ENCODE peak calls at places on chromosome 20, in seven cellular contexts. J, F, V, X, B, P and H are unnamed samples.

GRCh38 chr20:32333988-32334885 is 23.9 kb upstream of the ASXL1 start:
- DNase-seq in F (no peak), J (peak), V (peak), P (peak), X (peak), B (no peak), H (no peak)

GRCh38 chr20:956330-956951 is 40.3 kb upstream of the ANGPT4 start:
- DNase-seq in J (peak), F (peak), B (peak), P (peak), X (peak), V (peak), H (peak)

GRCh38 chr20:15012551-15012950 is 675.1 kb upstream of the FLRT3 start:
- DNase-seq in J (no peak), P (no peak), V (no peak), B (peak), F (no peak), X (no peak), H (peak)

GRCh38 chr20:19628570-19629134 is 129.4 kb upstream of the RIN2 start:
- DNase-seq in P (peak), F (peak), B (peak), X (no peak), V (peak), J (peak), H (peak)

GRCh38 chr20:13644010-13644409 is 5.3 kb upstream of the TASP1 start:
- DNase-seq in X (no peak), B (no peak), P (no peak), V (no peak), J (no peak), F (peak), H (no peak)

GRCh38 chr20:42380287-42380686 is 762.1 kb upstream of the CHD6 start:
- DNase-seq in V (no peak), X (no peak), J (no peak), P (no peak), F (no peak), B (no peak), H (no peak)

GRCh38 chr20:61690150-61690549 is 375.5 kb downstream of the TAF4 start:
- DNase-seq in P (no peak), X (no peak), F (no peak), V (no peak), B (no peak), J (no peak), H (no peak)

GRCh38 chr20:3681931-3682820 is at the start of gene ADAM33:
- DNase-seq in F (no peak), X (no peak), J (no peak), P (no peak), B (peak), V (no peak), H (peak)

GRCh38 chr20:40844285-40844684 is 155.2 kb upstream of the MAFB start:
- DNase-seq in J (no peak), V (no peak), P (no peak), F (no peak), X (no peak), B (no peak), H (no peak)

GRCh38 chr20:36575066-36575743 is 1.8 kb downstream of the TGIF2 start:
- DNase-seq in J (peak), B (peak), P (peak), X (no peak), V (peak), F (peak), H (no peak)

GRCh38 chr20:2767768-2768631 is 32.4 kb downstream of the CPXM1 start:
- DNase-seq in V (no peak), F (peak), X (no peak), J (peak), B (no peak), P (no peak), H (no peak)

GRCh38 chr20:42406826-42407225 is 782.9 kb downstream of the PTPRT start:
- DNase-seq in V (no peak), X (no peak), P (no peak), J (no peak), F (no peak), B (no peak), H (no peak)

GRCh38 chr20:52984451-52984810 is 12.3 kb downstream of the TSHZ2 start:
- DNase-seq in B (no peak), J (no peak), V (no peak), F (no peak), P (no peak), X (no peak), H (no peak)

GRCh38 chr20:47985092-47985850 is 200.0 kb upstream of the SULF2 start:
- DNase-seq in B (no peak), X (no peak), F (peak), V (no peak), P (no peak), J (no peak), H (no peak)

GRCh38 chr20:49245921-49246740 is 26.9 kb downstream of the DDX27 start:
- DNase-seq in P (no peak), F (peak), B (no peak), V (no peak), J (no peak), X (no peak), H (no peak)

DNA sequence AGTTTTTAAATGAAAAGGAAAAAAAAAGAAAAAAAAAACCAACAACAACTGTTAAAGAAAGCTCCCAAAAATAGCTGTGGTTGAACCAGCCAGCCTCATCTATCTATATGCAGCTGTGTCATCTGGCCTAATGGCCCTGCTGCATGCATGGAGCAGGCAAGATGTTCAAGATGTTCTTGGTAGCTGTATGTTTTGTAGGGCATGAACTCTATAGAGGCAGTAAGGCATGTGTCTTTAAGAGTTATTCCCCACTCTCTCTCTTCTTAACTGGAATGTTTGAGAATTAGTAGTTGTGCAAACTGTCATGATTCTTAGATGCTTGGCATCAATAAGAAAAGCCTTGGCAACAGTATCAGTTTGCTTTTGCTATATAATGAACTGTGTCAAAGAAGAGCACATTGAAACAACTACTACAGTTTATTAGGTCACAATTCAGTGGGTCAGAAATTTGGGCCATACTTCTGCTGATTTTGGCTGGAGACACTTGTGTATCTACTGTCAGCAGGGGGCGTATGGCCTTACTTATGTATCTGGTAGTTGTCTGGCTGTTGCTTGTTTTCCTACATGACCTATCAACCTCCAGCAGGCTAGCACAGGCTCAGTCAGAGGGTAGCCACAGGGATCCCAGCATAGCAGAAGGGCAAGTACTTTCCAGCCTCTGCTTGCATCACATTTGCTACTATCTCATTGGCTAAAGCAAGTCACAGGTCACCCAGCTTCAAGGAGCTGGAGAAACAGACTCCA is 56.1 kb upstream of the LAMP5 start:
- DNase-seq in X (no peak), J (no peak), V (no peak), F (peak), P (no peak), B (no peak), H (no peak)
- TF ChIP-seq CTCF in X (no peak), J (peak), V (no peak), F (peak), P (no peak), B (peak), H (peak)

GRCh38 chr20:59221049-59221748 is 57.6 kb downstream of the ZNF831 start:
- DNase-seq in V (no peak), P (no peak), X (no peak), J (peak), F (no peak), B (no peak), H (no peak)
- TF ChIP-seq CTCF in V (no peak), P (no peak), X (no peak), J (no peak), F (no peak), B (no peak), H (no peak)

DNA sequence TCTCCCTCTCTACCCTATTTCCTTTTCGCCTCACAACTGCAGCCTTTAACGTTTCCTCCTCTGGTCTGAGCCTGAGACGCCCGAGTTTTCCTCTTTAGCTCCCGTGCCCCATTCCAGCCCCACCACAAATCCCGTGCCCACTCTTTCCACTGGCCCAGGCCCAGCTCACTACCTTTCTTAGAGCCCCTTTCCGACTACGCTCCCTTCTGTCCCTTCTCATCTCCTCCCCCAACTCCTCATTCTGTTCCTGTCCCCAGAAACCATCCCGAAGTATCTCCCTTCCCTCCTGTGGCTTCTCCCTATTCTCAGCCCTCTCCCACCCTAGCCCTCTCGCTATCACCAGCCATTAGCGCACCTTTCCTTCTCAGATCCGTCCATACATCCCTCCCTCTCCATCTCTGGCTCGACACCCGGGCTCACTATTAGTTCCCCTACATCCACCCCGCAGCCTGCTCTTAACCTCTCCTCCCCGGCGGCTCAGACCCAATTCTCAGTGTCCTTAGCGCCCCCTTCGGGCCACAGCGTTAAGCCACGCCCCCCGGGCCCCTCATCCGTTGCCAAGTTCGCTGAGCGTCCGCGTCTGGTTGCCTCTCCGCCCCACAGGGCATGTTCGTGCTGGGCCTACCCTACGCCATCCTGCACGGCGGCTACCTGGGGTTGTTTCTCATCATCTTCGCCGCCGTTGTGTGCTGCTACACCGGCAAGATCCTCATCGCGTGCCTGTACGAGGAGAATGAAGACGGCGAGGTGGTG is 2.7 kb downstream of the SLC32A1 start:
- DNase-seq in J (no peak), X (peak), P (no peak), F (no peak), B (peak), V (peak), H (peak)
- TF ChIP-seq CTCF in J (peak), X (no peak), P (no peak), F (peak), B (peak), V (no peak), H (peak)

DNA sequence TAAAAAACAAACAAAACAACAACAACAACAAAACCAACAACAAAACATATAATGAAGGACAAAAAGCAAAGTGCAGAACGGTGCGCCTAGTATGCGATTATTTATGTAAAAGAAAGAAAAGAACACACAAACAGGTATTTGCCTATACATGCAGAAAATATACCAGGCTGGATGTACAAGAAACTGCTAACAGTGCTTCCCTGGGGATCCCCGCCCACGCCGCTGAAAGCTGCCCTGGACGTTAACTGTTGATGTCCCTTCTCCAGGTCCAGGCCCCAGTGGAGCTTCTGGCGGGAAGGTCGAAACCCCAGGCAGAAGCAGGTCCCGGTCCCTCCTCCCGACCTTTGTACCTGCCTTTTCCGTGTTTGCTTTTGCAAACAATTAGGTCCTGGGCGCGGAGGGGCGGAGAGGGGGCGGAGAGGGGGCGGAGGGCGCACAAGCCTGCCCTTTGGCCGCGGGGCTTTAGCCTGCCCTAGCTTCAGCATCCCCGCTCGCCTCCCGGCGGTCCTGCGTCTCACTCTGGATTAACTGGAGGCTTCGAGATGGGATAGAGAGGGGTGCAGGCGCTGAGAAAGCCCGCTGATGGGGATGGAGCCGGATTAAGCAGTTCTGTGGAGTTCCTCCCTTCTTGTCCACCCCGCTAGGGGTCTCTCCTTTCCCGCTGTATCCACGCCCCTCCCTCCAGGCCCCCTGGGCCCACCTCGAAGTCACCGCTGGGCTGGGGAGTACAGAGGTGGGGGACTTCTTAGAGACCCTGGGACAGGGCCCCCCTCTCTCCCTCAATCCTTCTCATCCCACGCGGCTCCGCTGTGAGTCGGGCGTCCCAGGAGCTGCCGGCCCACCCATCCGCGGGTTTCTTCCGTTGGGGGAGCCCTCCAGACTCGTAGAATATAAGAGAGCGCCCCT is 8.2 kb upstream of the AHCY start:
- DNase-seq in B (peak), X (no peak), F (no peak), J (no peak), P (peak), V (no peak), H (peak)
- TF ChIP-seq CTCF in B (no peak), X (no peak), F (peak), J (no peak), P (no peak), V (no peak), H (peak)

DNA sequence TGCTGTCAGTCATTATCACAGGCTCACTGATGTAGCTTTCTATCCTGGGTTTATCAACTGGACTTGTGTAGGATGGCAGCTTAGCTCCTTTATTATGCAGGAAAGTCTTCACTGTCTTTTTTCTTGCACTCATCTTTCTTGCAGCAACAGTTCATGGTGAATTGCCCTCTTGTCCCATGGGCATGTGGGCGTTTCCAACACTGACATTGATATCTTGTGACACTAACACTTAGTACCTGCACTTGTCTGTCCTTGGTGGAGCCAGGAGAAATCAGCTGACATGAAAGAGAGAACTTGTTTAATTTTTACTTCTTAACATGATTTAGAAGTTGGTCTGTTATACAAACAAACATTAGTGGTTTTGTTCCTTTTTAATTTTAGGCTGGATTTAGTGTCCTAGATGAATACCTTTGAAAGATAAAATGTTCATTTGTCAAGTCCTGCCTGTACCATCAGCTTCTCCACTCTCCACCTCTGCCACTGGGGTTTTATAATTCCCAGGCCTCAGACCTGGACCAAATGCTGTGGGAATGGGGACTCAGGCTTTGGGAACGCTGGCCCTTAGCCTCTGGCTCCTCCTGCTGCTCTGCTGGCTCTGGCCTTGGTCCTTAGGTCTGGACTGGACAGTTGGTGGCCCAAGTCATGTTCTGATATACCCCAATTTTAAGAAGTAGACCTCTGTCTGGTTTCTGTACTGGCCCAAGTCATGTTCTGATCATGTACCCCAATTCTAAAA is 161.0 kb upstream of the LAMP5 start:
- DNase-seq in F (no peak), V (no peak), J (no peak), X (no peak), B (no peak), P (peak), H (no peak)
- TF ChIP-seq CTCF in F (peak), V (no peak), J (peak), X (no peak), B (no peak), P (no peak), H (no peak)

GRCh38 chr20:64133951-64134407 is 26.6 kb upstream of the NPBWR2 start:
- DNase-seq in J (no peak), X (no peak), F (no peak), B (peak), V (no peak), P (peak), H (no peak)
- TF ChIP-seq CTCF in J (peak), X (no peak), F (peak), B (no peak), V (no peak), P (no peak), H (peak)

GRCh38 chr20:20663841-20664240 is 48.6 kb downstream of the RALGAPA2 start:
- DNase-seq in P (no peak), B (no peak), F (no peak), J (no peak), X (no peak), V (no peak), H (no peak)

GRCh38 chr20:20665933-20666332 is 46.5 kb downstream of the RALGAPA2 start:
- DNase-seq in J (no peak), B (no peak), X (no peak), V (no peak), P (no peak), F (no peak), H (no peak)

GRCh38 chr20:20665200-20665599 is 47.2 kb downstream of the RALGAPA2 start:
- DNase-seq in J (no peak), V (no peak), P (no peak), B (no peak), X (no peak), F (no peak), H (no peak)

GRCh38 chr20:20666359-20666758 is 46.1 kb downstream of the RALGAPA2 start:
- DNase-seq in P (no peak), V (no peak), X (no peak), F (no peak), J (no peak), B (no peak), H (no peak)

GRCh38 chr20:20664795-20665194 is 47.6 kb downstream of the RALGAPA2 start:
- DNase-seq in X (no peak), F (peak), P (no peak), J (peak), B (no peak), V (no peak), H (no peak)
- TF ChIP-seq CTCF in X (peak), F (peak), P (no peak), J (peak), B (peak), V (peak), H (peak)

GRCh38 chr20:57582432-57583288 is 21.8 kb downstream of the PCK1 start:
- DNase-seq in P (no peak), V (no peak), F (peak), B (peak), X (no peak), J (peak), H (peak)
- TF ChIP-seq CTCF in P (no peak), V (no peak), F (peak), B (peak), X (no peak), J (peak), H (peak)

GRCh38 chr20:24721891-24722530 is 227.1 kb upstream of the CST7 start:
- DNase-seq in F (no peak), V (no peak), J (no peak), X (no peak), B (no peak), P (peak), H (no peak)
- TF ChIP-seq CTCF in F (no peak), V (no peak), J (no peak), X (no peak), B (no peak), P (no peak), H (no peak)